ENCODE peak calls at places on chromosomes 6 and 20, in six cellular contexts. One of them, this sample, is unnamed.

GRCh38 chr20:44651507-44652373 is at the start of gene ADA:
- DNase-seq in prostate gland: peak
- DNase-seq in lower lobe of right lung: peak
- DNase-seq in right atrium auricular region: peak
- DNase-seq in A673: peak
- DNase-seq in heart left ventricle: peak
- DNase-seq in this sample: no peak

GRCh38 chr20:57652865-57653545 is 32.8 kb upstream of the ZBP1 start:
- DNase-seq in right atrium auricular region: peak
- DNase-seq in heart left ventricle: peak
- DNase-seq in lower lobe of right lung: peak
- DNase-seq in A673: no peak
- DNase-seq in prostate gland: peak
- DNase-seq in this sample: peak

GRCh38 chr6:4776493-4776966 is 326 bp downstream of the CDYL start:
- DNase-seq in lower lobe of right lung: peak
- DNase-seq in prostate gland: no peak
- DNase-seq in right atrium auricular region: no peak
- DNase-seq in heart left ventricle: no peak
- DNase-seq in A673: peak
- DNase-seq in this sample: peak

GRCh38 chr20:48953653-48954052 is 32.1 kb downstream of the ARFGEF2 start:
- DNase-seq in heart left ventricle: no peak
- DNase-seq in prostate gland: no peak
- DNase-seq in A673: no peak
- DNase-seq in lower lobe of right lung: no peak
- DNase-seq in right atrium auricular region: no peak
- DNase-seq in this sample: no peak

GRCh38 chr6:139296927-139297326 is 5.1 kb upstream of the TXLNB start:
- DNase-seq in lower lobe of right lung: no peak
- DNase-seq in prostate gland: no peak
- DNase-seq in heart left ventricle: no peak
- DNase-seq in right atrium auricular region: no peak
- DNase-seq in A673: no peak
- DNase-seq in this sample: no peak

GRCh38 chr6:99338188-99338587 is 11.3 kb downstream of the FAXC start:
- DNase-seq in right atrium auricular region: no peak
- DNase-seq in lower lobe of right lung: no peak
- DNase-seq in heart left ventricle: no peak
- DNase-seq in prostate gland: no peak
- DNase-seq in A673: no peak
- DNase-seq in this sample: no peak

GRCh38 chr6:156652231-156652750 is 124.9 kb upstream of the ARID1B start:
- DNase-seq in prostate gland: no peak
- DNase-seq in A673: no peak
- DNase-seq in heart left ventricle: no peak
- DNase-seq in lower lobe of right lung: no peak
- DNase-seq in right atrium auricular region: no peak
- DNase-seq in this sample: no peak

GRCh38 chr20:40635990-40636389 is 53.0 kb downstream of the MAFB start:
- DNase-seq in right atrium auricular region: peak
- DNase-seq in prostate gland: no peak
- DNase-seq in heart left ventricle: no peak
- DNase-seq in lower lobe of right lung: no peak
- DNase-seq in A673: no peak
- DNase-seq in this sample: no peak

GRCh38 chr6:109340811-109341210 is 41.5 kb downstream of the CD164 start:
- DNase-seq in prostate gland: no peak
- DNase-seq in A673: no peak
- DNase-seq in right atrium auricular region: no peak
- DNase-seq in lower lobe of right lung: no peak
- DNase-seq in heart left ventricle: no peak
- DNase-seq in this sample: no peak

DNA sequence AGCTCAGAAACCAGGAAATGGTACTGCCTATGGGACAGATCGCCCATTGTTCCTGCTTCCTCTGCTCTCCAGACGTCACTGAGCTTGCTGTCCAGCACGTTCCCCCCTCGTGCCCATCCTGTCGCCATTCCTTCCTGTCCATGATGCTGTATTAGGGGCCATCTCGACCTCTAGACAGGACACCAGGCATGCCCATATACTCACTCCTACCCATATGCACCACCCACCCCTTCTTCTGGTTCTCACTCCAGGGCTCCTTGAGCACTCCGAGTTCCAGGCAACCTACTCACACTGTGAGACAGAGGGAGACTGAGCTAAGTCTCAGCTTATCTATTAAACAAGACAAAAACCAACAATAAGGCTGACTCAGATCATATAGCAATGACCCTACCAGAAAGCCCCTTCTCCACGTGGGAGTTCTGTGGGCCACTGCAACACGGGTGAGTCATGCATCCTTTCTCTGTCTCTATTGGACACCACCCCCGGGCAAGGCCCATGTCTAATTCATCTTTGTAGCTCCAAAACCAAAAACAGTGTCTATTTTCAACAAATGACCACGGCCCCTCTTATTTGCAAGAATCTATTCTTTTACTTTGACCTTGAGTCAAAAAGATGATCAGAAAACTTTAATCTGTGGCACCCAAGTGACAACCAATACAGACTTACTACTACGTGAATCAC is 65.7 kb downstream of the PSMG4 start:
- DNase-seq in right atrium auricular region: no peak
- DNase-seq in lower lobe of right lung: no peak
- DNase-seq in heart left ventricle: no peak
- DNase-seq in prostate gland: no peak
- DNase-seq in A673: peak
- DNase-seq in this sample: peak
- H3K4me3 ChIP-seq in right atrium auricular region: no peak
- H3K4me3 ChIP-seq in lower lobe of right lung: no peak
- H3K4me3 ChIP-seq in heart left ventricle: no peak
- H3K4me3 ChIP-seq in prostate gland: no peak
- H3K4me3 ChIP-seq in A673: no peak
- H3K4me3 ChIP-seq in this sample: no peak

GRCh38 chr6:107977283-107977682 is 19.3 kb upstream of the SEC63 start:
- DNase-seq in A673: peak
- DNase-seq in lower lobe of right lung: no peak
- DNase-seq in heart left ventricle: no peak
- DNase-seq in right atrium auricular region: no peak
- DNase-seq in prostate gland: no peak
- DNase-seq in this sample: no peak
- TF ChIP-seq CTCF in A673: peak
- TF ChIP-seq CTCF in lower lobe of right lung: peak
- TF ChIP-seq CTCF in heart left ventricle: peak
- TF ChIP-seq CTCF in right atrium auricular region: peak
- TF ChIP-seq CTCF in prostate gland: no peak
- TF ChIP-seq CTCF in this sample: no peak

GRCh38 chr20:35134472-35134871 is 12.7 kb downstream of the EDEM2 start:
- DNase-seq in prostate gland: no peak
- DNase-seq in lower lobe of right lung: no peak
- DNase-seq in right atrium auricular region: peak
- DNase-seq in A673: no peak
- DNase-seq in heart left ventricle: peak
- DNase-seq in this sample: peak
- H3K27ac ChIP-seq in prostate gland: no peak
- H3K27ac ChIP-seq in lower lobe of right lung: no peak
- H3K27ac ChIP-seq in right atrium auricular region: peak
- H3K27ac ChIP-seq in A673: no peak
- H3K27ac ChIP-seq in heart left ventricle: peak
- H3K27ac ChIP-seq in this sample: peak

GRCh38 chr6:53496100-53496499 is 48.8 kb downstream of the GCLC start:
- DNase-seq in heart left ventricle: no peak
- DNase-seq in A673: no peak
- DNase-seq in prostate gland: no peak
- DNase-seq in right atrium auricular region: no peak
- DNase-seq in lower lobe of right lung: no peak
- DNase-seq in this sample: no peak
- H3K4me3 ChIP-seq in heart left ventricle: no peak
- H3K4me3 ChIP-seq in A673: no peak
- H3K4me3 ChIP-seq in prostate gland: no peak
- H3K4me3 ChIP-seq in right atrium auricular region: no peak
- H3K4me3 ChIP-seq in lower lobe of right lung: no peak
- H3K4me3 ChIP-seq in this sample: no peak

GRCh38 chr20:52004720-52005119 is 186.9 kb downstream of the ZFP64 start:
- DNase-seq in prostate gland: no peak
- DNase-seq in lower lobe of right lung: no peak
- DNase-seq in heart left ventricle: no peak
- DNase-seq in A673: no peak
- DNase-seq in right atrium auricular region: no peak
- DNase-seq in this sample: no peak

GRCh38 chr20:52003415-52003814 is 188.2 kb downstream of the ZFP64 start:
- DNase-seq in lower lobe of right lung: no peak
- DNase-seq in A673: no peak
- DNase-seq in right atrium auricular region: no peak
- DNase-seq in prostate gland: no peak
- DNase-seq in heart left ventricle: no peak
- DNase-seq in this sample: no peak

GRCh38 chr20:52003976-52004375 is 187.6 kb downstream of the ZFP64 start:
- DNase-seq in A673: peak
- DNase-seq in prostate gland: no peak
- DNase-seq in lower lobe of right lung: no peak
- DNase-seq in heart left ventricle: no peak
- DNase-seq in right atrium auricular region: no peak
- DNase-seq in this sample: no peak

DNA sequence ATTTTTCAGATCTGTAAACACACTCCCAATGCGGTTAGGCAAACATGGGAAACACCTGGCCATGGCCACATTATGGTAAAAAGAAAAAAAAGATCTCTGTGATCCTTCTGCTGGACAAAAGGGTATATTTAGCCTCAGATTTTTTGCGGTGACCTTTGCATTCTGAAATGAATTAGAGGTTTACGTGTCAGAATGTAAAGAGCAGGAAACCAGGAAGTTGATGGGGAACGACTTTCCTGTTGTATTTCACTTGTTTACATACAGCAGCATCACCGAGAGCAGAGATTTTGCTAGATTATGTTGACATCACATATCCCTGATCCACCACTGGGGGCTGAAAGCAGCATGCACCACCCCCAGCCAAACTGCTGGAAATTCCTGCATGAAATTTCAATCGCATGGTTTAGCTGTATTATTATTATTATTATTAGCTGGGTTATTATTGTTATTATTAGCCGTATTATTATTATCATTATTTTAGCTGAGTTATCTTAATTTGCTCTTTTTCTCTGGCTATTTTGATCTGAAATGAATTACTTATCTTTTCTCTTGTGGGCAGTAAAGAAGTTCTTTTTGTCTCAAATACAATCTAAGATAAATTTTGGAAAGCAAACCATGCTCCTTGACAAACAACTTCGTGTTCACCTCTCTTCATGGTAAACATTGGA is 189.4 kb downstream of the ZFP64 start:
- DNase-seq in heart left ventricle: no peak
- DNase-seq in lower lobe of right lung: no peak
- DNase-seq in A673: peak
- DNase-seq in right atrium auricular region: no peak
- DNase-seq in prostate gland: no peak
- DNase-seq in this sample: no peak
- TF ChIP-seq CTCF in heart left ventricle: no peak
- TF ChIP-seq CTCF in lower lobe of right lung: no peak
- TF ChIP-seq CTCF in A673: peak
- TF ChIP-seq CTCF in right atrium auricular region: no peak
- TF ChIP-seq CTCF in prostate gland: no peak
- TF ChIP-seq CTCF in this sample: no peak

GRCh38 chr20:46798430-46798829 is 89.0 kb downstream of the SLC2A10 start:
- DNase-seq in prostate gland: no peak
- DNase-seq in A673: no peak
- DNase-seq in lower lobe of right lung: no peak
- DNase-seq in heart left ventricle: no peak
- DNase-seq in right atrium auricular region: no peak
- DNase-seq in this sample: peak
- H3K27ac ChIP-seq in prostate gland: no peak
- H3K27ac ChIP-seq in A673: no peak
- H3K27ac ChIP-seq in lower lobe of right lung: no peak
- H3K27ac ChIP-seq in heart left ventricle: no peak
- H3K27ac ChIP-seq in right atrium auricular region: no peak
- H3K27ac ChIP-seq in this sample: no peak

DNA sequence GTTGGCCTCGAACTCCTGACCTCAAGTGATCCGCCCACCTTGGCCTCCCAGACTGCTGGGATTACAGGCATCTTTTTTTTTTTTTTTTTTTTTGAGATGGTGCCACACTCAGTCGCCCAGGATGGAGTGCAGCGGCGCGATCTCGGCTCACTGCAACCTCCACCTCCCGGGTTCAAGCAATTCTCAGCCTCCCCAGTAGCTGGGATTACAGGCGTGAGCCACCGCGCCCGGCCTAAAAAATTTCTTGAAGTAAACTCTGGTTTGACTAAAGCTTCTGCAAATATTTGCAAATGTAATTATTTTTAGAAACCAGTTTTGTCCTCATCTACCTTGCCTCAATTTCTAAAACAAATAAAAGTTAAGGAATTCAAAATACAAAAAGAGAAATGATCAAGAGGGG is 1.2 kb downstream of the IBTK start:
- DNase-seq in right atrium auricular region: no peak
- DNase-seq in A673: no peak
- DNase-seq in lower lobe of right lung: no peak
- DNase-seq in prostate gland: no peak
- DNase-seq in heart left ventricle: no peak
- DNase-seq in this sample: no peak
- H3K4me3 ChIP-seq in right atrium auricular region: peak
- H3K4me3 ChIP-seq in A673: peak
- H3K4me3 ChIP-seq in lower lobe of right lung: peak
- H3K4me3 ChIP-seq in prostate gland: no peak
- H3K4me3 ChIP-seq in heart left ventricle: peak
- H3K4me3 ChIP-seq in this sample: peak

DNA sequence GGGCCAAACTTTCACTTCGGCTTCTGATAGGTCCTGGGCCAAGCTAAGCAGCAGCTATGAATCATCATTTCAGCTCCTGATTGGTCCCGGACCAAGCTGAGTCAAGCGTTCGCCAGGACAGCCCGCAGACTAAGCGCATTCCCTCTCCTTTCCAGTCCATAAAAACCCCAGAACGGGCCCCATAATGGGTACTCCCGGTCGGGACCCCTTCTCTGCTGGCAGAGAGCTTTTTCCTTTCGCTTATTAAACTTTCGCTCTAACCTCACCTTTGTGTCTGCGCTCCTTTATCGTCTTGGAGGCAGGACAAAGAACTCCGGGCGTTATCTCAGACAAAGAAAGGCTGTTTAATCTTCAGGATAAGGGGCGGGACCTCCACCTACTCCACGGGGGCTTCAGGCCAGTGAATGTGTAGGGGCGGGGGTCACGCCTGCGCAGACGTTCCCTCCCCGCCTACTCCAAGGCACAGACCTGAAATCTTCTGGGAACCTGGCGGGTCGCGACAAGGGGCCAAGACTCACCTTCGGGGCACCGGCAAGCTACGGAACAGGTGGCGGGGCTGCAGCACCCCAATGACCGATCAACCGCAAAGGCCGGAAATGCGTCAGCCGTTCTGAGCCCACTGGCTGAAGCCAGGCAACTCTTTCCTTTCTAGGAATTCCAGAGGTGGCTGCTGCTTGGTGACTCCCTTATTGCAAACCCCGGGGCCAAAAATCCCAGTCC is at the start of gene ZSCAN31:
- DNase-seq in right atrium auricular region: peak
- DNase-seq in heart left ventricle: peak
- DNase-seq in A673: peak
- DNase-seq in lower lobe of right lung: peak
- DNase-seq in prostate gland: peak
- DNase-seq in this sample: peak
- TF ChIP-seq CTCF in right atrium auricular region: no peak
- TF ChIP-seq CTCF in heart left ventricle: no peak
- TF ChIP-seq CTCF in A673: no peak
- TF ChIP-seq CTCF in lower lobe of right lung: no peak
- TF ChIP-seq CTCF in prostate gland: no peak
- TF ChIP-seq CTCF in this sample: no peak